ENCODE peak calls at places on chromosomes 12 and 14, in five cellular contexts. S, N, U, Q and F are unnamed samples.
A peak's percentile ranks its signal among the peaks of the same experiment; 100 is the strongest.

GRCh38 chr14:22508662-22509035 is 80.4 kb downstream of the DAD1 start:
- DNase-seq in S (no peak), N (no peak), Q (no peak), U (no peak), F (no peak)

GRCh38 chr14:68645371-68645770 is 147.5 kb downstream of the ZFP36L1 start:
- DNase-seq in N (no peak), S (no peak), U (no peak), Q (no peak), F (no peak)

GRCh38 chr12:111063296-111064026 is 143.1 kb upstream of the MYL2 start:
- DNase-seq in Q (no peak), U (no peak), N (peak; percentile 72), S (no peak), F (no peak)

GRCh38 chr12:95115641-95116040 is 42.2 kb upstream of the NR2C1 start:
- DNase-seq in Q (no peak), S (no peak), N (no peak), U (no peak), F (no peak)

GRCh38 chr14:104560586-104560945 is 19.0 kb upstream of the C14orf180 start:
- DNase-seq in N (no peak), U (no peak), S (no peak), Q (no peak), F (no peak)

GRCh38 chr14:96792003-96792402 is 5.2 kb upstream of the VRK1 start:
- DNase-seq in S (no peak), N (no peak), U (no peak), Q (no peak), F (no peak)

GRCh38 chr12:47216150-47216677 is 136.5 kb upstream of the AMIGO2 start:
- DNase-seq in N (no peak), Q (peak; percentile 74), S (no peak), U (no peak), F (no peak)

GRCh38 chr12:68565391-68565903 is 45.3 kb upstream of the RAP1B start:
- DNase-seq in U (no peak), S (no peak), Q (no peak), N (no peak), F (no peak)

GRCh38 chr12:93183940-93184663 is 193.6 kb upstream of the NUDT4 start:
- DNase-seq in S (no peak), N (no peak), Q (peak; percentile 73), U (no peak), F (no peak)

GRCh38 chr14:29236848-29237247 is 470.3 kb downstream of the FOXG1 start:
- DNase-seq in N (no peak), U (no peak), Q (no peak), S (no peak), F (no peak)

GRCh38 chr14:27409936-27410335 is 812.1 kb upstream of the NOVA1 start:
- DNase-seq in U (no peak), N (no peak), S (no peak), Q (no peak), F (no peak)
- TF ChIP-seq JUNB in U (no peak), N (no peak), S (no peak), Q (no peak), F (no peak)

GRCh38 chr14:103109789-103110415 is 13.4 kb upstream of the TNFAIP2 start:
- DNase-seq in N (no peak), Q (no peak), U (peak; percentile 73), S (peak; percentile 28), F (peak; percentile 78)
- TF ChIP-seq JUNB in N (peak; percentile 58), Q (no peak), U (peak; percentile 47), S (no peak), F (no peak)

GRCh38 chr12:124487065-124487833 is 80.2 kb downstream of the NCOR2 start:
- DNase-seq in Q (no peak), U (no peak), N (no peak), S (peak; percentile 69), F (no peak)

GRCh38 chr12:124489915-124490583 is 77.4 kb downstream of the NCOR2 start:
- DNase-seq in Q (no peak), U (no peak), N (no peak), S (no peak), F (no peak)

GRCh38 chr12:124489220-124489619 is 78.2 kb downstream of the NCOR2 start:
- DNase-seq in Q (no peak), U (no peak), S (no peak), N (no peak), F (no peak)

GRCh38 chr12:124487834-124488165 is 79.6 kb downstream of the NCOR2 start:
- DNase-seq in S (no peak), U (no peak), N (no peak), Q (no peak), F (no peak)

GRCh38 chr12:124488520-124488919 is 78.9 kb downstream of the NCOR2 start:
- DNase-seq in N (no peak), U (no peak), Q (no peak), S (no peak), F (no peak)
- TF ChIP-seq JUNB in N (no peak), U (no peak), Q (no peak), S (no peak), F (no peak)

GRCh38 chr14:24059841-24060388 is 8.1 kb downstream of the CARMIL3 start:
- DNase-seq in Q (no peak), U (no peak), S (no peak), N (no peak), F (no peak)

GRCh38 chr14:24057867-24058259 is 6.1 kb downstream of the CARMIL3 start:
- DNase-seq in N (no peak), S (no peak), U (no peak), Q (no peak), F (no peak)

GRCh38 chr14:24058951-24059475 is 7.2 kb downstream of the CARMIL3 start:
- DNase-seq in U (no peak), S (no peak), Q (no peak), N (no peak), F (peak; percentile 26)

GRCh38 chr14:24057271-24057670 is 5.5 kb downstream of the CARMIL3 start:
- DNase-seq in N (no peak), S (no peak), U (no peak), Q (no peak), F (no peak)

GRCh38 chr14:24058260-24058950 is 6.6 kb downstream of the CARMIL3 start:
- DNase-seq in U (peak; percentile 89), S (no peak), N (peak; percentile 78), Q (no peak), F (peak; percentile 93)
- TF ChIP-seq JUNB in U (no peak), S (no peak), N (no peak), Q (no peak), F (no peak)

GRCh38 chr12:124328116-124328515 is 33.2 kb downstream of the RFLNA start:
- DNase-seq in N (no peak), U (no peak), Q (no peak), S (no peak), F (no peak)
- TF ChIP-seq JUNB in N (no peak), U (no peak), Q (no peak), S (no peak), F (no peak)